ENCODE peak calls at places on chromosome 1, in six cellular contexts. R is cardiac muscle cell, T is lung, X is stomach, Q is upper lobe of right lung, S is psoas muscle. H is an unnamed sample. For H3K4me1, the result is how much of the 10 kb centered on the place peaks cover.

GRCh38 chr1:61393575-61393974 is 311.2 kb downstream of the NFIA start:
- DNase-seq in R (no peak), T (no peak), X (no peak), Q (no peak), S (no peak), H (no peak)

GRCh38 chr1:46289134-46289494 is 14.3 kb downstream of the LRRC41 start:
- DNase-seq in R (no peak), T (no peak), X (no peak), Q (no peak), S (no peak), H (no peak)

GRCh38 chr1:86527306-86527705 is 19.6 kb upstream of the CLCA4 start:
- DNase-seq in R (no peak), T (no peak), X (no peak), Q (no peak), S (no peak), H (no peak)

GRCh38 chr1:176033879-176034278 is 173.2 kb downstream of the COP1 start:
- DNase-seq in R (peak), T (no peak), X (no peak), Q (no peak), S (no peak), H (no peak)

GRCh38 chr1:152479792-152480595 is 30.6 kb upstream of the LCE5A start:
- DNase-seq in R (peak), T (peak), X (peak), Q (peak), S (no peak), H (peak)

GRCh38 chr1:177817969-177818872 is 151.6 kb downstream of the SEC16B start:
- DNase-seq in R (no peak), T (no peak), X (no peak), Q (no peak), S (no peak), H (no peak)

GRCh38 chr1:46493316-46494032 is 3.8 kb downstream of the DMBX1 start:
- DNase-seq in R (no peak), T (no peak), X (no peak), Q (no peak), S (no peak), H (no peak)

GRCh38 chr1:55217226-55217996 is 2.2 kb upstream of the USP24 start:
- DNase-seq in R (peak), T (no peak), X (no peak), Q (no peak), S (no peak), H (no peak)

GRCh38 chr1:9700340-9700739 is 48.8 kb downstream of the PIK3CD start:
- DNase-seq in R (peak), T (no peak), X (no peak), Q (no peak), S (no peak), H (no peak)

GRCh38 chr1:109529895-109530456 is 9.7 kb upstream of the GPR61 start:
- DNase-seq in R (no peak), T (no peak), X (no peak), Q (no peak), S (peak), H (no peak)

GRCh38 chr1:8154621-8155052 is 128.5 kb upstream of the ERRFI1 start:
- DNase-seq in R (peak), T (no peak), X (no peak), Q (no peak), S (no peak), H (peak)

GRCh38 chr1:39955547-39956539 is 898 bp downstream of the MFSD2A start:
- DNase-seq in R (peak), T (no peak), X (peak), Q (no peak), S (no peak), H (peak)

GRCh38 chr1:12450090-12450764 is 167.8 kb downstream of the DHRS3 start:
- DNase-seq in R (no peak), T (no peak), X (no peak), Q (peak), S (peak), H (no peak)

GRCh38 chr1:216210081-216210480 is 213.2 kb downstream of the USH2A start:
- DNase-seq in R (no peak), T (no peak), X (no peak), Q (no peak), S (no peak), H (peak)

GRCh38 chr1:218711884-218712674 is 366.9 kb downstream of the TGFB2 start:
- DNase-seq in R (peak), T (no peak), X (no peak), Q (no peak), S (peak), H (peak)

GRCh38 chr1:221097479-221098281 is 218.4 kb downstream of the HLX start:
- DNase-seq in R (peak), T (no peak), X (no peak), Q (no peak), S (no peak), H (no peak)

GRCh38 chr1:228748431-228748830 is 13.2 kb downstream of the RHOU start:
- DNase-seq in R (no peak), T (no peak), X (no peak), Q (no peak), S (no peak), H (no peak)

GRCh38 chr1:24110642-24111263 is 1.2 kb downstream of the MYOM3 start:
- DNase-seq in R (no peak), T (no peak), X (no peak), Q (peak), S (peak), H (no peak)

GRCh38 chr1:6465461-6466005 is 440 bp downstream of the TNFRSF25 start:
- DNase-seq in R (no peak), T (no peak), X (no peak), Q (no peak), S (no peak), H (no peak)

GRCh38 chr1:30919025-30919881 is 10.7 kb upstream of the SDC3 start:
- DNase-seq in R (peak), T (no peak), X (no peak), Q (no peak), S (no peak), H (no peak)

GRCh38 chr1:26998319-26999300 is 5.1 kb downstream of the TRNP1 start:
- DNase-seq in R (peak), T (no peak), X (no peak), Q (no peak), S (no peak), H (no peak)
- H3K4me1 ChIP-seq in R (under half), T (under half), X (half or more), Q (half or more), S (under half), H (half or more)

GRCh38 chr1:115332813-115333608 is 5.0 kb downstream of the NGF start:
- DNase-seq in R (peak), T (no peak), X (no peak), Q (no peak), S (peak), H (no peak)
- TF ChIP-seq CTCF in R (no peak), T (no peak), X (no peak), Q (no peak), S (no peak), H (no peak)

DNA sequence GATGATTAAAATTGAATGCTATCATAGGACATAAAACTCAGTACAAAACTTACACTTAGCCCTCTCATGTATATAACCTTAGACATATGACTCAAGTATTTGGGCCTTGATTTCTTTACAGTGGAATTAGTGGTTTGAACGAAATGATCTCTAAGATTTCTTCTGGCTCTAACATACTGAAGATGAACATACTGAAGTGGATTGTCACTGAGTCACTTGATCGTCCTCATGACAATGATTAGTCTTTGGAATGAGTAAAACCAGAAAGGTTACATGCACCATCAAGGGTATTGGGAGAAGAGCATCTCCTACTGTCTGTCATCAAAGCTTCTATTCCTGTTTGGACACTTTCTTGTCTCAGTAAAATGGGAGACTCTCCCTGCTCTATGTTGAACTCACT is 17.4 kb downstream of the FMN2 start:
- DNase-seq in R (no peak), T (no peak), X (no peak), Q (no peak), S (no peak), H (no peak)
- H3K27ac ChIP-seq in R (no peak), T (no peak), X (no peak), Q (no peak), S (no peak), H (no peak)

GRCh38 chr1:235013512-235013911 is 115.1 kb downstream of the TOMM20 start:
- DNase-seq in R (no peak), T (no peak), X (no peak), Q (no peak), S (no peak), H (no peak)

GRCh38 chr1:235009561-235010306 is 118.9 kb downstream of the TOMM20 start:
- DNase-seq in R (no peak), T (no peak), X (no peak), Q (no peak), S (no peak), H (no peak)

GRCh38 chr1:235012436-235013210 is 116.0 kb downstream of the TOMM20 start:
- DNase-seq in R (no peak), T (no peak), X (no peak), Q (no peak), S (no peak), H (no peak)

GRCh38 chr1:235011064-235011598 is 117.5 kb downstream of the TOMM20 start:
- DNase-seq in R (no peak), T (no peak), X (no peak), Q (no peak), S (no peak), H (no peak)

GRCh38 chr1:235011599-235012435 is 116.8 kb downstream of the TOMM20 start:
- DNase-seq in R (peak), T (peak), X (peak), Q (peak), S (peak), H (no peak)
- H3K4me1 ChIP-seq in R (under half), T (under half), X (under half), Q (under half), S (under half), H (under half)

DNA sequence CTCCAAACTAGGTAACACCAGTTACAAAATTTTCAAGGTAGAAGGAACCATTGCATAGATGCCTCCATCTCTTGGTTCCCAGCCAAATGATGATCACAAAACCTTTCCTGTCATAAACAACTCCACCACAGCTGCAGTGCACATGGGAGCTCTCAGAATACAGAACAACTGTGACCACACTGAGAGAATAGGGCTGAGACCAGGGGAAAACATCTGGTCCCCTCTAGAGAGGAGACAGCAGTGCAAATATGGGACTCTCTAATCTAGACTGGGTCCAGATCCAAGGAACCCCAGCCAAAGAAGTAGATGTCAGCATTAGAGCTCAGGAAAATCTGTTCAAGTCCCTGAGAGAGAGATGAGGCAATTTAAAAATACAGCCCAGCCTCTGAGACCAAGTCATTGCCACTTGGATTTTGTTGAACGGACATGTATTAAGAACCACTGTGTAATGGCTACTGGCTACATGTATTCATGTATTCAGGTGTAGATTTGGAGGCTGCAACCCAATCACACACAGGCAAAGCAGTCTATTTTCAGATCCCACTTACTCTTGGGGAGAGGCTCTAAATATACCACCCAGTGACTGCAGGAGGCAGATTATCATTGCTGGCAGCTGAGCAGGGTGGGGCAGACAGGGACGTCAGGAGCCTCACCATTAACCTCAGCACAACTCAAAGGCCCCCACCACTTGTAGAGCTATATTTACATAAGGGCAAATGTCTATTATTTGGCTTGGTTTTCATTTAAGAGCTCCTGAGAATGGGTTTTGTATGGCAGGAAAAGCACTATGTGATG is 7.6 kb upstream of the RXRG start:
- DNase-seq in R (no peak), T (no peak), X (no peak), Q (no peak), S (no peak), H (no peak)
- TF ChIP-seq CTCF in R (no peak), T (no peak), X (no peak), Q (no peak), S (no peak), H (no peak)

DNA sequence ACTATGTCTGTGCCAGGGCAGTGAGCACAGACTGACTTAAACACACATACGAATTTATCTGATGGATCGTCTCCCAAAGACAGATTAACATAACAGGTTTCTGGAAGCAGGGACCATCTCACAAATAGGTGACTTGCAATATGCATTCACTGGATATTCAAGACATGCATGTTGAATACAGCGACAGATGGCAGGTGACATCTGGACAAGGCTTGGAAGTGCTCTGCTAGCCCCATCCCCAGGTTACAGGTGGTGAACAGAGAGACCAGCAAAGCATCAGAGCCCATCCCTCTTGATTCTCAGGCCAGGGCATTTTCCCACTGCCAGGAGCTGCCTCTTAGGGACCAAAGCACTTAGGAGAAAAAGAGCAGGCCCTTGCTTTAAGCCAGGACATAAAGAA is 34.1 kb downstream of the TRABD2B start:
- DNase-seq in R (no peak), T (no peak), X (no peak), Q (no peak), S (no peak), H (no peak)
- H3K27ac ChIP-seq in R (no peak), T (no peak), X (no peak), Q (no peak), S (no peak), H (peak)

H was measured in body of pancreas.